ENCODE peak calls at places on chromosomes 6 and 20, in four cellular contexts. E is HCT116, T is GM23338, O is HepG2. H is an unnamed sample.

GRCh38 chr6:122033564-122034181 is 365.8 kb upstream of the HSF2 start:
- DNase-seq in E (peak), T (peak), O (peak), H (no peak)

GRCh38 chr20:25065625-25066338 is 7.8 kb upstream of the ACSS1 start:
- DNase-seq in E (peak), T (peak), O (peak), H (no peak)

GRCh38 chr6:127343753-127344659 is 597 bp upstream of the ECHDC1 start:
- DNase-seq in E (no peak), T (peak), O (peak), H (no peak)

GRCh38 chr6:117018771-117019170 is 141.7 kb downstream of the RFX6 start:
- DNase-seq in E (no peak), T (no peak), O (no peak), H (no peak)

GRCh38 chr6:167760979-167761793 is 65.5 kb upstream of the AFDN start:
- DNase-seq in E (no peak), T (no peak), O (peak), H (no peak)

GRCh38 chr6:134949927-134950326 is at the start of gene ALDH8A1:
- DNase-seq in E (no peak), T (peak), O (no peak), H (no peak)

GRCh38 chr6:81774542-81774941 is 22.1 kb upstream of the TENT5A start:
- DNase-seq in E (no peak), T (no peak), O (peak), H (no peak)

GRCh38 chr6:170200458-170200891 is 90.4 kb downstream of the DLL1 start:
- DNase-seq in E (no peak), T (no peak), O (no peak), H (no peak)

GRCh38 chr20:60469829-60470228 is 511.6 kb downstream of the CDH26 start:
- DNase-seq in E (no peak), T (no peak), O (no peak), H (no peak)

GRCh38 chr20:62355527-62356142 is 11.5 kb downstream of the LAMA5 start:
- DNase-seq in E (no peak), T (no peak), O (peak), H (no peak)

GRCh38 chr6:47195251-47195650 is 114.5 kb downstream of the TNFRSF21 start:
- DNase-seq in E (no peak), T (no peak), O (no peak), H (no peak)

GRCh38 chr6:149939909-149940672 is 1.7 kb upstream of the ULBP2 start:
- DNase-seq in E (no peak), T (no peak), O (no peak), H (no peak)

GRCh38 chr6:43248791-43249190 is 5.5 kb downstream of the TTBK1 start:
- DNase-seq in E (no peak), T (no peak), O (no peak), H (no peak)

GRCh38 chr6:43247115-43247999 is 4.1 kb downstream of the TTBK1 start:
- DNase-seq in E (peak), T (peak), O (peak), H (no peak)

GRCh38 chr6:43246301-43247114 is 3.2 kb downstream of the TTBK1 start:
- DNase-seq in E (peak), T (peak), O (peak), H (no peak)

GRCh38 chr6:43250992-43251373 is 7.7 kb downstream of the TTBK1 start:
- DNase-seq in E (no peak), T (no peak), O (no peak), H (no peak)

GRCh38 chr6:43248107-43248506 is 4.8 kb downstream of the TTBK1 start:
- DNase-seq in E (no peak), T (no peak), O (no peak), H (no peak)
- TF ChIP-seq EZH2 in E (no peak), T (no peak), O (no peak), H (no peak)

GRCh38 chr6:83429269-83429668 is 1.6 kb downstream of the ME1 start:
- DNase-seq in E (no peak), T (no peak), O (no peak), H (no peak)

GRCh38 chr6:83430606-83431544 is at the start of gene ME1:
- DNase-seq in E (peak), T (peak), O (no peak), H (no peak)

GRCh38 chr6:83431545-83432165 is 804 bp upstream of the ME1 start:
- DNase-seq in E (peak), T (peak), O (no peak), H (no peak)

GRCh38 chr6:83432626-83433025 is 1.8 kb upstream of the ME1 start:
- DNase-seq in E (no peak), T (no peak), O (no peak), H (no peak)

GRCh38 chr6:83429857-83430605 is 820 bp downstream of the ME1 start:
- DNase-seq in E (peak), T (peak), O (no peak), H (no peak)
- TF ChIP-seq POLR2AphosphoS5 in E (peak), T (no peak), O (no peak), H (no peak)

GRCh38 chr6:137492771-137493217 is 1.4 kb downstream of the OLIG3 start:
- DNase-seq in E (no peak), T (no peak), O (no peak), H (no peak)

GRCh38 chr6:137493218-137494038 is 766 bp downstream of the OLIG3 start:
- DNase-seq in E (no peak), T (peak), O (no peak), H (no peak)

GRCh38 chr6:137495652-137496391 is 1.6 kb upstream of the OLIG3 start:
- DNase-seq in E (no peak), T (peak), O (no peak), H (no peak)

GRCh38 chr6:137494967-137495595 is 887 bp upstream of the OLIG3 start:
- DNase-seq in E (no peak), T (peak), O (no peak), H (no peak)

DNA sequence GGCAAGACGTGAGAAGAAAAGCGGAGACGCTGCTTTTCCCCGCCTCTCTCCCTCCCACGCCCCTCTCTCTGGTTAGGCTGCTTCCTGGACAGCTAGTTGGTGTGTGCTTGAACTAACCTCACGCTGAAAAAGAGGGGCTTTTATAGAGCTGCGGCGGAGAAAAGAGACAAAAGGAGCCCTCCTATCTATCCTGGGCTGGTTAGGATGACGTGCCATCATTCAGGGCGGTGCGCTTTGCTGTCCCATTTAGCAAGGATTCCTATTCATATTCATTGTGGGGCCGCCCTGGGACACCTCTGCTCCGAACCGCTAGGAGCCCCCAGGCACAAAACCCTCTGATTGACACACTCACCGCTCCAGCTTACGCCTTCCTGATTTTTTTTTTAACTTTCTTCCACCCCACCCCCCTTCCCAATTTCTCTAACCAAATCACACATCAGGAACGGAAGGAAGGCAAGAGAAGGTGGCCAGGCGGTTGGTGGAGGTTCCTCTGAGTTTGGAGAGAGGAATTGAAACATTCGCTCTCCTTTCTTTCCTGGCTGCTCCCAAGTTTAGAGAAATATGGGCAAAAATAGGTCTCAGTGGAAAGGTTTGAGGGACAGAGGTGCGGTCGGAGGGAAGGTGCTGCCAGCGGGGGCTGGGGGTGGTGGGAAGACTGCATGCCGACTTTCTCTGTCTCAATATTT is at the start of gene OLIG3:
- DNase-seq in E (no peak), T (peak), O (no peak), H (no peak)
- TF ChIP-seq EZH2 in E (no peak), T (no peak), O (peak), H (peak)

GRCh38 chr20:3925113-3925695 is 36.0 kb downstream of the PANK2 start:
- DNase-seq in E (no peak), T (no peak), O (no peak), H (no peak)

GRCh38 chr20:3924304-3925112 is 35.3 kb downstream of the PANK2 start:
- DNase-seq in E (no peak), T (no peak), O (no peak), H (no peak)

GRCh38 chr20:3922983-3923339 is 33.8 kb downstream of the PANK2 start:
- DNase-seq in E (no peak), T (no peak), O (no peak), H (no peak)

GRCh38 chr20:3923818-3924217 is 34.6 kb downstream of the PANK2 start:
- DNase-seq in E (no peak), T (no peak), O (no peak), H (no peak)

DNA sequence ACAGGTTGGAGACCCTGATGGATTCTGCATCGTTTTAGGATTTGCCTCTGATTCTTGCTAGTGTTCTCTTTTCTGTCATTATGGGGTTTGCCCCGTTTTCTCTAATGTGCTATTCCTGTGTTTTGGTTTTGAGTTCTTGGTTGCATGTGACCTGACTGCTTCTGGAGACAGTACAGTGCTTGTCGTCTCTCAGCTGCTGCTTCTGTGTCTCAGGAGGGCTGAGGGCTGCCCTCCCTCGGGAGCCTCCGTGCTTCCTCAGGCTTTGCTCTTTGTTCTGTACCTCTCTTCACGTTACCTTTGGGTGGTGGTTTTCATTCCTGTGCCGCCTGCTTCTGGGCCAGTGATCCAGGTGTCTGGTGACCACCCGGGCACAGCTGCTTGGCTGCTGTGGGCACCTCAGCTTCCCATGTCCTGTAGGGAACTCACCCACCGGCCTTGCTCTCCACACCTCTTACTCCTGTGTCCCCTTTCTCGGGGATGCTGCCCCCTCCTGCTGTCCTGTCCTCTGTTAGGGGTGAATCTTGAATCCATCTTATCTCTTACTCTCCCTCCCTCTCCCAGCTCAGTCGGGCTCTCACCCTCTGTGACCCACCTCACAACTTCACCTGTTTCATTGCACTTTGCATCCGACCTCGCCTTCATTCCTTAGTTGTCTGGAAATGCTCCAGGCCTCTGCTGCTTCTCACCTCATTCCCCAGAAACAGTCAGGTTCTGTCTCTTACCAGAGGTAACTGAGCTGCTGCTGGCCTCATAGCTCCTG is 33.2 kb downstream of the PANK2 start:
- DNase-seq in E (no peak), T (no peak), O (no peak), H (no peak)
- TF ChIP-seq POLR2AphosphoS5 in E (no peak), T (no peak), O (no peak), H (no peak)

DNA sequence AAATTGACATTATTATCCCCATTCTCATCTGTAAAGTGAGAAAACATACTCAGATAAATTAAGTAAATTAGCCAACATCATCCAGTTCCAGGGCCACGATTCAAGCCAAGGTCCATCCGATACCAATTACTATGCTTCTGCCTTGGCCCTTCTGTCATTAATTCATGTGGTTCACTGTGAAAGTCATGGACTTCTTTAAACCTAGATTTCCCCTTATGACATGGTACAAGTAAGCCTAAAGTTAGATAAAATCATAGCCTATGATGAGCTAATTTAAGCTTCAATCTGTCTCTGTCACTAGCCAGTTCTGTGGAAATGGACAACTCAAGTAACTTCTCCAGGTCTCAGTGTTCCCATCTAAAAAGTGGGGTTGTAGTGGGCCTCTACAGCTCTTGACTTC is 225.5 kb upstream of the MARCKS start:
- DNase-seq in E (no peak), T (no peak), O (no peak), H (no peak)
- TF ChIP-seq EZH2 in E (no peak), T (no peak), O (no peak), H (no peak)

GRCh38 chr6:147204060-147204785 is at the start of gene STXBP5:
- DNase-seq in E (no peak), T (peak), O (peak), H (no peak)

GRCh38 chr6:147203311-147204059 is 732 bp upstream of the STXBP5 start:
- DNase-seq in E (peak), T (peak), O (peak), H (peak)

GRCh38 chr6:147200711-147201110 is 3.5 kb upstream of the STXBP5 start:
- DNase-seq in E (no peak), T (no peak), O (no peak), H (no peak)

GRCh38 chr6:147201885-147202515 is 2.2 kb upstream of the STXBP5 start:
- DNase-seq in E (no peak), T (peak), O (peak), H (no peak)

DNA sequence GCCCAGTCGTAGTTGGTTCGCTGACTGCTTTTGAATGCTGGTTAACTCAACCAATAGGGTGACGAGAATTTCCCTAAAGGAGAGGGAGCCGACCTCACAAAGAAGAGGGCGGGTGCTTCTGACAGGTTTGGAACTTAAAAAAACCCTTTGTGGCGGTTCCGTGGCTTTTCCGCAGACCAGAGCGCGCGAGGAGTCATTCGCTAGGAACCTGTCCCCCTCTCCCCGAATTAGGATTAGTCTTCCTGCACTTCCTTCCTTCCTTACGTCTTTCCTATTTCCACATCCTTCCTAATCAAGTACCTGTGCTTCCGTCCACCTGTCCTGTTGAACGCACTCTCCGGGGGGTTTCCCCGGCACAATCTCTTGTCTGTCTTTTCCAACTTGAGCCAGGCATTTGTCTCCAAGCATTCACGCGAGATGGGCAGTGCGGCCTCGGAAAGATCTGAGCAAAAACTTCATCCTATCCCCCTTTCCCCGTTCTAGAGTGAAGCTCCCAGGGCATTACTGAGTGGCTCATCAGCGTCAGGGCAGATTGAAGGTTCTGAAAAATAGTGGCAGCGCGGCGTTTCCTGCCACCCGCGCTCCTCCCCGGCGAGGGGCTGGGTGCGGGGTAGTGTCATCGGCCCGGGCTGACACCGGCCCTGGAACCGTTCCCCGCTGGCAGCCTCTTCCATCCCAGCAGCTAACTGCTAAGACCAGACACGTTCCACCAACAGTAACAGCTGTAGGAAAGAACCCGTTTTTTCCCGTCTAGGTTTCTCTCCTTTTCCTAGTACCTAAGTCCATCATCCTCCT is 1.5 kb upstream of the STXBP5 start:
- DNase-seq in E (peak), T (peak), O (peak), H (peak)
- TF ChIP-seq POLR2AphosphoS5 in E (peak), T (peak), O (peak), H (peak)

H was measured in SK-N-MC.